ENCODE peak calls at places on chromosomes 13 and 19, in ten cellular contexts. I, X, Z, A, Q, K, Y, B, T and M are unnamed samples.

GRCh38 chr19:15251749-15252397 is 19.6 kb upstream of the EPHX3 start:
- DNase-seq in I (peak; percentile 54), X (peak; percentile 83), Z (peak; percentile 79), A (no peak), Q (peak; percentile 58), K (peak; percentile 53), Y (peak; percentile 82), B (peak; percentile 89), T (no peak), M (no peak)

GRCh38 chr19:41563847-41564514 is 12.0 kb upstream of the CEACAM21 start:
- DNase-seq in I (no peak), X (no peak), Z (no peak), A (no peak), Q (no peak), K (no peak), Y (no peak), B (no peak), T (no peak), M (peak; percentile 88)

GRCh38 chr19:11673608-11674041 is 65.1 kb downstream of the ZNF823 start:
- DNase-seq in I (peak; percentile 53), X (peak; percentile 73), Z (peak; percentile 16), A (peak; percentile 28), Q (peak; percentile 55), K (peak; percentile 51), Y (no peak), B (no peak), T (peak; percentile 82), M (no peak)

GRCh38 chr19:1673645-1674292 is 21.4 kb upstream of the TCF3 start:
- DNase-seq in I (no peak), X (no peak), Z (no peak), A (no peak), Q (no peak), K (peak; percentile 77), Y (no peak), B (no peak), T (no peak), M (no peak)

GRCh38 chr13:59750860-59751259 is 412.9 kb downstream of the DIAPH3 start:
- DNase-seq in I (peak; percentile 83), X (no peak), Z (no peak), A (no peak), Q (no peak), K (peak; percentile 9), Y (no peak), B (no peak), T (no peak), M (no peak)

GRCh38 chr13:100825551-100825950 is 151.0 kb upstream of the TMTC4 start:
- DNase-seq in I (no peak), X (no peak), Z (no peak), A (no peak), Q (no peak), K (no peak), Y (no peak), B (no peak), T (no peak), M (no peak)

GRCh38 chr13:44211286-44211685 is 162.3 kb upstream of the SERP2 start:
- DNase-seq in I (no peak), X (no peak), Z (no peak), A (no peak), Q (no peak), K (no peak), Y (no peak), B (no peak), T (no peak), M (no peak)

GRCh38 chr19:55486971-55487883 is 1.0 kb upstream of the SSC5D start:
- DNase-seq in I (no peak), X (no peak), Z (no peak), A (no peak), Q (peak; percentile 68), K (no peak), Y (peak; percentile 46), B (no peak), T (no peak), M (no peak)

GRCh38 chr19:54316746-54317107 is 3.8 kb upstream of the LILRA5 start:
- DNase-seq in I (no peak), X (peak; percentile 34), Z (no peak), A (peak; percentile 33), Q (no peak), K (no peak), Y (no peak), B (peak; percentile 47), T (peak; percentile 85), M (no peak)

GRCh38 chr13:75934889-75935288 is 298.8 kb downstream of the LMO7 start:
- DNase-seq in I (no peak), X (no peak), Z (no peak), A (no peak), Q (no peak), K (no peak), Y (no peak), B (no peak), T (no peak), M (no peak)

GRCh38 chr13:95564948-95565347 is 12.4 kb downstream of the CLDN10 start:
- DNase-seq in I (no peak), X (no peak), Z (no peak), A (no peak), Q (no peak), K (no peak), Y (no peak), B (no peak), T (no peak), M (no peak)

DNA sequence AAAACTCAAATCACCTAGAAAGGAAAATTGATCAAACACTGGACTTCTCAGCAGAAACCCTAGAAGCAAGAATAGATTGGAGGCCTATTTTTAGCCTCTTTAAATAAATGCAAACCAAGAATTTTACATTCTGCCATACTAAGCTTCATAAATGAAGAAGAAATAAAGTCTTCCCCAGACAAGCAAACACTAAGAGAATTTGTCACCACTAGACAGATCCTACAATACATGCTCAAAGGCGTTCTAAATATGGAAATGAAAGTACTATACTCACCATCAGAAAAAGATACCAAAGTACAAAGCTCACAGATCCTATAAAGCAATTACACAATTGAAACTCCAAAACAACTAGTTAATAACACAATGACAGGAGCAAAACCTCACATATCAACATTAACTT is 578.1 kb downstream of the UQCRFS1 start:
- DNase-seq in I (no peak), X (no peak), Z (no peak), A (no peak), Q (no peak), K (no peak), Y (no peak), B (no peak), T (no peak), M (no peak)
- H3K4me1 ChIP-seq in I (no peaks in the 10 kb centered on the region), X (no peaks in the 10 kb centered on the region), Z (no peaks in the 10 kb centered on the region), A (peaks cover 40% of the 10 kb centered on the region), Q (no peaks in the 10 kb centered on the region), K (no peaks in the 10 kb centered on the region), Y (no peaks in the 10 kb centered on the region), B (no peaks in the 10 kb centered on the region), T (no peaks in the 10 kb centered on the region), M (no peaks in the 10 kb centered on the region)

GRCh38 chr19:20423381-20424207 is 142.0 kb downstream of the ZNF737 start:
- DNase-seq in I (peak; percentile 31), X (peak; percentile 57), Z (no peak), A (peak; percentile 38), Q (peak; percentile 54), K (peak; percentile 7), Y (peak; percentile 63), B (peak; percentile 80), T (peak; percentile 78), M (peak; percentile 33)

GRCh38 chr19:20422616-20423205 is 142.9 kb downstream of the ZNF737 start:
- DNase-seq in I (peak; percentile 41), X (no peak), Z (no peak), A (no peak), Q (peak; percentile 20), K (no peak), Y (no peak), B (no peak), T (no peak), M (no peak)

DNA sequence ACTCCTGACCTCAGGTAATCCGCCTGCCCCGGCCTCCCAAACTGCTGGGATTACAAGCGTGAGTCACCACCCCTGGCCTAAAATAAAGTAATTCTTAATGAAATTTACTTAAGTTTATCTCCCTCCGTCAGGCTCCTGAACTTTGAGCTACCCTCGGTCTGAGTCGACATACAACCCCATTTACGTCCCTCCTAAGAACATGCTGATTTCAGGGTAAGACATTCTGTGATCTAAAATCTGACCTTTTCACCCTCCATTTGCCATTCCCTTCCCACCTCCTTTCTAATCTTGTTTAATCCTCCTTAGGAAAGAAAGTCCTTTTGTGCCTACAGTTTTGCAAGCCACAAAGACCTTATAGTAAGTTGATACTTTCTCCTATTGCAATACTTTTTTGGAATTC is 143.4 kb downstream of the ZNF737 start:
- DNase-seq in I (peak; percentile 46), X (no peak), Z (no peak), A (no peak), Q (no peak), K (no peak), Y (no peak), B (no peak), T (no peak), M (no peak)
- H3K4me3 ChIP-seq in I (no peak overlapping the region), X (no peak overlapping the region), Z (no peak overlapping the region), A (peak overlapping the region; percentile 100), Q (peak overlapping the region; percentile 71), K (no peak overlapping the region), Y (no peak overlapping the region), B (no peak overlapping the region), T (no peak overlapping the region), M (no peak overlapping the region)

GRCh38 chr13:20019033-20019432 is 60.5 kb downstream of the ZMYM2 start:
- DNase-seq in I (no peak), X (no peak), Z (no peak), A (no peak), Q (no peak), K (no peak), Y (no peak), B (no peak), T (no peak), M (no peak)
- H3K4me1 ChIP-seq in I (no peaks in the 10 kb centered on the region), X (peaks cover 4% of the 10 kb centered on the region), Z (no peaks in the 10 kb centered on the region), A (no peaks in the 10 kb centered on the region), Q (no peaks in the 10 kb centered on the region), K (no peaks in the 10 kb centered on the region), Y (no peaks in the 10 kb centered on the region), B (no peaks in the 10 kb centered on the region), T (no peaks in the 10 kb centered on the region), M (no peaks in the 10 kb centered on the region)

DNA sequence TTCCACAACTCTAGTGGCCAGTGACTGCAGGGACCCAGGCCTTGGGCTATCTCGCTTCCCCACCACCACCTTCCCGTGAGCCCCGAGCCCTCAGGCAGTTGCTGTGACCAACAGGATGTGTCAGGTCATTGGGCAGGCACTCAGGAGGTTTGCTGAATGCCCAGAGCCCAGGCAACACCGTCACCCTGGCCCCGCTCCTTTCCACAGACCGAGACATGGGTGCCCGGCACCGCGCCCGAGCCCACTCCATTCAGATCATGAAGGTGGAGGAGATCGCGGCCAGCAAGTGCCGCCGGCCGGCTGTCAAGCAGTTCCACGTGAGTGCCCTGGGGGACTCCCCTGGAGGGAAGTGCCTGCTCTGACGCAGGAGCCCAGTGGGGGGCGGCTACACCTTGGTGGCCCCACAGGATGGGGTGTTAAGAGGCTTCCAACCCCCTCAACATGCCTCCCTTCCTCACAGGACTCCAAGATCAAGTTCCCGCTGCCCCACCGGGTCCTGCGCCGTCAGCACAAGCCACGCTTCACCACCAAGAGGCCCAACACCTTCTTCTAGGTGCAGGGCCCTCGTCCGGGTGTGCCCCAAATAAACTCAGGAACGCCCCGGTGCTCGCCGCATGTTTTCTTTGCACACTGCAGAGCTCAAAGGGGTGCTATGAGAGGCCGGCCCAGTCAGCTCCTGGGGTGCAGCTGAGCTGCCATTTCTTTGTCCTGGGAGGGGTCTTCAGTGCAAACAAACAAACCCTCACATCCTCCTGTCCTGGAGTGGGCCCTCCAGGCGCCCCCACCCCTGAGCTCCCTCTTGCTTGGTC is 3.2 kb downstream of the RPL18A start:
- DNase-seq in I (no peak), X (no peak), Z (no peak), A (no peak), Q (no peak), K (no peak), Y (peak; percentile 80), B (no peak), T (peak; percentile 80), M (no peak)
- H3K4me3 ChIP-seq in I (no peak overlapping the region), X (no peak overlapping the region), Z (no peak overlapping the region), A (peak overlapping the region; percentile 90), Q (no peak overlapping the region), K (no peak overlapping the region), Y (no peak overlapping the region), B (no peak overlapping the region), T (no peak overlapping the region), M (no peak overlapping the region)